ENCODE peak calls at places on chromosomes 5 and 9, in four cellular contexts. A is BJ, Z is activated B cell treated with CpG ODN at 0.5 μM for 24 hours, C is right cardiac atrium. E is an unnamed sample.

GRCh38 chr5:160342413-160342941 is 27.9 kb downstream of the C1QTNF2 start:
- DNase-seq in Z (no peak), C (no peak), A (peak; percentile 70), E (no peak)

GRCh38 chr9:6924149-6924548 is 166.4 kb downstream of the KDM4C start:
- DNase-seq in A (no peak), C (no peak), Z (no peak), E (no peak)

GRCh38 chr9:70257991-70258691 is 637 bp upstream of the SMC5 start:
- DNase-seq in A (no peak), C (no peak), Z (no peak), E (no peak)

GRCh38 chr9:116499986-116500871 is 186.9 kb upstream of the TRIM32 start:
- DNase-seq in C (no peak), A (peak; percentile 31), Z (no peak), E (no peak)

GRCh38 chr5:15385037-15385436 is 114.9 kb upstream of the FBXL7 start:
- DNase-seq in C (no peak), A (no peak), Z (no peak), E (no peak)

GRCh38 chr9:83280259-83280658 is 217.3 kb upstream of the RASEF start:
- DNase-seq in A (no peak), Z (no peak), C (no peak), E (no peak)

GRCh38 chr9:92650839-92651621 is 18.9 kb downstream of the IPPK start:
- DNase-seq in Z (no peak), C (peak; percentile 89), A (no peak), E (peak; percentile 55)

GRCh38 chr5:112548246-112548982 is 129.3 kb upstream of the EPB41L4A start:
- DNase-seq in C (no peak), Z (no peak), A (peak; percentile 25), E (no peak)

GRCh38 chr5:181189962-181190710 is 14.9 kb downstream of the TRIM7 start:
- DNase-seq in Z (peak; percentile 48), A (no peak), C (peak; percentile 72), E (peak; percentile 67)

GRCh38 chr5:62312674-62313073 is 6.7 kb downstream of the KIF2A start:
- DNase-seq in A (no peak), Z (no peak), C (no peak), E (no peak)

GRCh38 chr9:109948453-109948852 is 168.5 kb downstream of the PALM2AKAP2 start:
- DNase-seq in A (no peak), Z (no peak), C (no peak), E (no peak)

GRCh38 chr5:94375801-94376200 is 242.6 kb downstream of the KIAA0825 start:
- DNase-seq in Z (no peak), C (no peak), A (no peak), E (no peak)

GRCh38 chr9:70053864-70054263 is 10.2 kb downstream of the MAMDC2 start:
- DNase-seq in C (no peak), A (no peak), Z (no peak), E (no peak)

GRCh38 chr5:141913560-141913959 is 10.1 kb upstream of the DELE1 start:
- DNase-seq in C (no peak), A (no peak), Z (no peak), E (no peak)

GRCh38 chr9:16442622-16443021 is 427.8 kb downstream of the BNC2 start:
- DNase-seq in C (no peak), Z (no peak), A (no peak), E (no peak)

GRCh38 chr5:43467100-43467499 is 16.6 kb downstream of the TMEM267 start:
- DNase-seq in A (no peak), C (no peak), Z (no peak), E (no peak)

GRCh38 chr5:178115835-178116405 is 2.6 kb downstream of the N4BP3 start:
- DNase-seq in C (no peak), Z (no peak), A (no peak), E (no peak)

GRCh38 chr5:138282918-138283742 is 8.7 kb upstream of the GFRA3 start:
- DNase-seq in A (peak; percentile 4), C (peak; percentile 59), Z (no peak), E (peak; percentile 64)

GRCh38 chr9:20611751-20612287 is 10.5 kb downstream of the MLLT3 start:
- DNase-seq in C (no peak), A (peak; percentile 65), Z (no peak), E (no peak)

GRCh38 chr9:15372385-15373200 is 50.1 kb upstream of the SNAPC3 start:
- DNase-seq in Z (no peak), A (no peak), C (no peak), E (no peak)

GRCh38 chr5:5781335-5781734 is 358.9 kb downstream of the ICE1 start:
- DNase-seq in Z (no peak), A (no peak), C (no peak), E (no peak)

GRCh38 chr9:99008187-99008586 is 64.5 kb downstream of the COL15A1 start:
- DNase-seq in Z (no peak), A (no peak), C (no peak), E (no peak)